ENCODE peak calls at places on chromosomes 2 and 18, in five cellular contexts. One of them, this sample, is unnamed.

GRCh38 chr2:220531216-220531615 is 903.8 kb downstream of the SLC4A3 start:
- DNase-seq in CD4-positive, alpha-beta T cell: no peak
- DNase-seq in activated CD4-positive, alpha-beta T cell treated with anti-CD3 and anti-CD28 coated beads, Interleukin-2, amount 50 U/mL, for 24 hours: no peak
- DNase-seq in GM19239: no peak
- DNase-seq in SJCRH30: no peak
- DNase-seq in this sample: no peak

GRCh38 chr2:152890746-152891145 is 172.3 kb downstream of the ARL6IP6 start:
- DNase-seq in CD4-positive, alpha-beta T cell: no peak
- DNase-seq in activated CD4-positive, alpha-beta T cell treated with anti-CD3 and anti-CD28 coated beads, Interleukin-2, amount 50 U/mL, for 24 hours: no peak
- DNase-seq in GM19239: no peak
- DNase-seq in SJCRH30: no peak
- DNase-seq in this sample: no peak

GRCh38 chr2:43133708-43134570 is 92.5 kb downstream of the ZFP36L2 start:
- DNase-seq in CD4-positive, alpha-beta T cell: peak
- DNase-seq in activated CD4-positive, alpha-beta T cell treated with anti-CD3 and anti-CD28 coated beads, Interleukin-2, amount 50 U/mL, for 24 hours: peak
- DNase-seq in GM19239: no peak
- DNase-seq in SJCRH30: no peak
- DNase-seq in this sample: no peak

GRCh38 chr2:83827618-83828017 is 631.5 kb downstream of the SUCLG1 start:
- DNase-seq in CD4-positive, alpha-beta T cell: no peak
- DNase-seq in activated CD4-positive, alpha-beta T cell treated with anti-CD3 and anti-CD28 coated beads, Interleukin-2, amount 50 U/mL, for 24 hours: no peak
- DNase-seq in GM19239: no peak
- DNase-seq in SJCRH30: no peak
- DNase-seq in this sample: no peak

GRCh38 chr2:170707821-170708795 is 7.0 kb upstream of the SP5 start:
- DNase-seq in CD4-positive, alpha-beta T cell: no peak
- DNase-seq in activated CD4-positive, alpha-beta T cell treated with anti-CD3 and anti-CD28 coated beads, Interleukin-2, amount 50 U/mL, for 24 hours: no peak
- DNase-seq in GM19239: no peak
- DNase-seq in SJCRH30: no peak
- DNase-seq in this sample: no peak

GRCh38 chr2:224754129-224754528 is 38.0 kb upstream of the CCDC195 start:
- DNase-seq in CD4-positive, alpha-beta T cell: no peak
- DNase-seq in activated CD4-positive, alpha-beta T cell treated with anti-CD3 and anti-CD28 coated beads, Interleukin-2, amount 50 U/mL, for 24 hours: no peak
- DNase-seq in GM19239: no peak
- DNase-seq in SJCRH30: no peak
- DNase-seq in this sample: no peak

GRCh38 chr2:217978536-217979150 is 24.2 kb downstream of the TNS1 start:
- DNase-seq in CD4-positive, alpha-beta T cell: no peak
- DNase-seq in activated CD4-positive, alpha-beta T cell treated with anti-CD3 and anti-CD28 coated beads, Interleukin-2, amount 50 U/mL, for 24 hours: no peak
- DNase-seq in GM19239: no peak
- DNase-seq in SJCRH30: no peak
- DNase-seq in this sample: no peak

GRCh38 chr2:10277293-10278028 is 25.2 kb upstream of the HPCAL1 start:
- DNase-seq in CD4-positive, alpha-beta T cell: no peak
- DNase-seq in activated CD4-positive, alpha-beta T cell treated with anti-CD3 and anti-CD28 coated beads, Interleukin-2, amount 50 U/mL, for 24 hours: no peak
- DNase-seq in GM19239: no peak
- DNase-seq in SJCRH30: no peak
- DNase-seq in this sample: no peak

GRCh38 chr2:70793450-70793849 is 3.0 kb upstream of the FIGLA start:
- DNase-seq in CD4-positive, alpha-beta T cell: no peak
- DNase-seq in activated CD4-positive, alpha-beta T cell treated with anti-CD3 and anti-CD28 coated beads, Interleukin-2, amount 50 U/mL, for 24 hours: no peak
- DNase-seq in GM19239: no peak
- DNase-seq in SJCRH30: no peak
- DNase-seq in this sample: no peak

GRCh38 chr2:73069855-73070650 is 1.5 kb downstream of the SFXN5 start:
- DNase-seq in CD4-positive, alpha-beta T cell: no peak
- DNase-seq in activated CD4-positive, alpha-beta T cell treated with anti-CD3 and anti-CD28 coated beads, Interleukin-2, amount 50 U/mL, for 24 hours: no peak
- DNase-seq in GM19239: no peak
- DNase-seq in SJCRH30: peak
- DNase-seq in this sample: no peak

GRCh38 chr2:183070942-183071844 is 7.4 kb upstream of the DUSP19 start:
- DNase-seq in CD4-positive, alpha-beta T cell: no peak
- DNase-seq in activated CD4-positive, alpha-beta T cell treated with anti-CD3 and anti-CD28 coated beads, Interleukin-2, amount 50 U/mL, for 24 hours: no peak
- DNase-seq in GM19239: no peak
- DNase-seq in SJCRH30: peak
- DNase-seq in this sample: peak

GRCh38 chr2:29245742-29246387 is 130.7 kb downstream of the CLIP4 start:
- DNase-seq in CD4-positive, alpha-beta T cell: no peak
- DNase-seq in activated CD4-positive, alpha-beta T cell treated with anti-CD3 and anti-CD28 coated beads, Interleukin-2, amount 50 U/mL, for 24 hours: no peak
- DNase-seq in GM19239: no peak
- DNase-seq in SJCRH30: peak
- DNase-seq in this sample: no peak

GRCh38 chr2:240818543-240819403 is 1.2 kb downstream of the KIF1A start:
- DNase-seq in CD4-positive, alpha-beta T cell: no peak
- DNase-seq in activated CD4-positive, alpha-beta T cell treated with anti-CD3 and anti-CD28 coated beads, Interleukin-2, amount 50 U/mL, for 24 hours: no peak
- DNase-seq in GM19239: no peak
- DNase-seq in SJCRH30: no peak
- DNase-seq in this sample: peak

GRCh38 chr2:98444436-98445166 is at the start of gene INPP4A:
- DNase-seq in CD4-positive, alpha-beta T cell: peak
- DNase-seq in activated CD4-positive, alpha-beta T cell treated with anti-CD3 and anti-CD28 coated beads, Interleukin-2, amount 50 U/mL, for 24 hours: peak
- DNase-seq in GM19239: peak
- DNase-seq in SJCRH30: peak
- DNase-seq in this sample: peak

GRCh38 chr18:6747646-6748045 is 18.1 kb downstream of the ARHGAP28 start:
- DNase-seq in CD4-positive, alpha-beta T cell: no peak
- DNase-seq in activated CD4-positive, alpha-beta T cell treated with anti-CD3 and anti-CD28 coated beads, Interleukin-2, amount 50 U/mL, for 24 hours: no peak
- DNase-seq in GM19239: no peak
- DNase-seq in SJCRH30: peak
- DNase-seq in this sample: no peak

GRCh38 chr2:3432067-3432466 is 52.6 kb downstream of the TRAPPC12 start:
- DNase-seq in CD4-positive, alpha-beta T cell: no peak
- DNase-seq in activated CD4-positive, alpha-beta T cell treated with anti-CD3 and anti-CD28 coated beads, Interleukin-2, amount 50 U/mL, for 24 hours: no peak
- DNase-seq in GM19239: no peak
- DNase-seq in SJCRH30: peak
- DNase-seq in this sample: no peak

GRCh38 chr2:178512491-178512890 is 32.2 kb downstream of the PLEKHA3 start:
- DNase-seq in CD4-positive, alpha-beta T cell: no peak
- DNase-seq in activated CD4-positive, alpha-beta T cell treated with anti-CD3 and anti-CD28 coated beads, Interleukin-2, amount 50 U/mL, for 24 hours: no peak
- DNase-seq in GM19239: no peak
- DNase-seq in SJCRH30: no peak
- DNase-seq in this sample: no peak

GRCh38 chr2:11481789-11482472 is 16.0 kb upstream of the E2F6 start:
- DNase-seq in CD4-positive, alpha-beta T cell: no peak
- DNase-seq in activated CD4-positive, alpha-beta T cell treated with anti-CD3 and anti-CD28 coated beads, Interleukin-2, amount 50 U/mL, for 24 hours: no peak
- DNase-seq in GM19239: no peak
- DNase-seq in SJCRH30: no peak
- DNase-seq in this sample: no peak

GRCh38 chr18:21763846-21764646 is 23.5 kb downstream of the MIB1 start:
- DNase-seq in CD4-positive, alpha-beta T cell: no peak
- DNase-seq in activated CD4-positive, alpha-beta T cell treated with anti-CD3 and anti-CD28 coated beads, Interleukin-2, amount 50 U/mL, for 24 hours: no peak
- DNase-seq in GM19239: no peak
- DNase-seq in SJCRH30: no peak
- DNase-seq in this sample: no peak

GRCh38 chr18:62388855-62389760 is 64.0 kb downstream of the TNFRSF11A start:
- DNase-seq in CD4-positive, alpha-beta T cell: no peak
- DNase-seq in activated CD4-positive, alpha-beta T cell treated with anti-CD3 and anti-CD28 coated beads, Interleukin-2, amount 50 U/mL, for 24 hours: no peak
- DNase-seq in GM19239: no peak
- DNase-seq in SJCRH30: no peak
- DNase-seq in this sample: no peak

GRCh38 chr2:101330253-101330921 is 21.9 kb upstream of the RNF149 start:
- DNase-seq in CD4-positive, alpha-beta T cell: peak
- DNase-seq in activated CD4-positive, alpha-beta T cell treated with anti-CD3 and anti-CD28 coated beads, Interleukin-2, amount 50 U/mL, for 24 hours: peak
- DNase-seq in GM19239: no peak
- DNase-seq in SJCRH30: peak
- DNase-seq in this sample: no peak

GRCh38 chr2:119028327-119029174 is 86.6 kb downstream of the MARCO start:
- DNase-seq in CD4-positive, alpha-beta T cell: no peak
- DNase-seq in activated CD4-positive, alpha-beta T cell treated with anti-CD3 and anti-CD28 coated beads, Interleukin-2, amount 50 U/mL, for 24 hours: no peak
- DNase-seq in GM19239: no peak
- DNase-seq in SJCRH30: peak
- DNase-seq in this sample: peak

GRCh38 chr2:24380687-24381271 is 20.4 kb upstream of the ITSN2 start:
- DNase-seq in CD4-positive, alpha-beta T cell: no peak
- DNase-seq in activated CD4-positive, alpha-beta T cell treated with anti-CD3 and anti-CD28 coated beads, Interleukin-2, amount 50 U/mL, for 24 hours: no peak
- DNase-seq in GM19239: no peak
- DNase-seq in SJCRH30: no peak
- DNase-seq in this sample: no peak

GRCh38 chr2:96824079-96824870 is 8.2 kb downstream of the CNNM3 start:
- DNase-seq in CD4-positive, alpha-beta T cell: no peak
- DNase-seq in activated CD4-positive, alpha-beta T cell treated with anti-CD3 and anti-CD28 coated beads, Interleukin-2, amount 50 U/mL, for 24 hours: no peak
- DNase-seq in GM19239: no peak
- DNase-seq in SJCRH30: no peak
- DNase-seq in this sample: no peak

GRCh38 chr18:75210274-75211001 is at the start of gene TSHZ1:
- DNase-seq in CD4-positive, alpha-beta T cell: peak
- DNase-seq in activated CD4-positive, alpha-beta T cell treated with anti-CD3 and anti-CD28 coated beads, Interleukin-2, amount 50 U/mL, for 24 hours: peak
- DNase-seq in GM19239: peak
- DNase-seq in SJCRH30: peak
- DNase-seq in this sample: no peak

GRCh38 chr18:23631746-23632145 is 31.0 kb downstream of the ANKRD29 start:
- DNase-seq in CD4-positive, alpha-beta T cell: no peak
- DNase-seq in activated CD4-positive, alpha-beta T cell treated with anti-CD3 and anti-CD28 coated beads, Interleukin-2, amount 50 U/mL, for 24 hours: no peak
- DNase-seq in GM19239: no peak
- DNase-seq in SJCRH30: no peak
- DNase-seq in this sample: no peak

GRCh38 chr2:42236911-42237310 is 67.8 kb downstream of the EML4 start:
- DNase-seq in CD4-positive, alpha-beta T cell: no peak
- DNase-seq in activated CD4-positive, alpha-beta T cell treated with anti-CD3 and anti-CD28 coated beads, Interleukin-2, amount 50 U/mL, for 24 hours: no peak
- DNase-seq in GM19239: no peak
- DNase-seq in SJCRH30: no peak
- DNase-seq in this sample: no peak

GRCh38 chr2:127560929-127561275 is 25.4 kb downstream of the MYO7B start:
- DNase-seq in CD4-positive, alpha-beta T cell: no peak
- DNase-seq in activated CD4-positive, alpha-beta T cell treated with anti-CD3 and anti-CD28 coated beads, Interleukin-2, amount 50 U/mL, for 24 hours: no peak
- DNase-seq in GM19239: no peak
- DNase-seq in SJCRH30: no peak
- DNase-seq in this sample: no peak

GRCh38 chr2:180599804-180600203 is 380.6 kb upstream of the UBE2E3 start:
- DNase-seq in CD4-positive, alpha-beta T cell: no peak
- DNase-seq in activated CD4-positive, alpha-beta T cell treated with anti-CD3 and anti-CD28 coated beads, Interleukin-2, amount 50 U/mL, for 24 hours: no peak
- DNase-seq in GM19239: no peak
- DNase-seq in SJCRH30: no peak
- DNase-seq in this sample: no peak

GRCh38 chr2:188132385-188132784 is 159.3 kb upstream of the GULP1 start:
- DNase-seq in CD4-positive, alpha-beta T cell: no peak
- DNase-seq in activated CD4-positive, alpha-beta T cell treated with anti-CD3 and anti-CD28 coated beads, Interleukin-2, amount 50 U/mL, for 24 hours: no peak
- DNase-seq in GM19239: no peak
- DNase-seq in SJCRH30: peak
- DNase-seq in this sample: no peak

GRCh38 chr18:9796933-9797549 is 88.7 kb upstream of the TXNDC2 start:
- DNase-seq in CD4-positive, alpha-beta T cell: no peak
- DNase-seq in activated CD4-positive, alpha-beta T cell treated with anti-CD3 and anti-CD28 coated beads, Interleukin-2, amount 50 U/mL, for 24 hours: no peak
- DNase-seq in GM19239: no peak
- DNase-seq in SJCRH30: peak
- DNase-seq in this sample: no peak

GRCh38 chr18:45014047-45014501 is 333.4 kb downstream of the SETBP1 start:
- DNase-seq in CD4-positive, alpha-beta T cell: no peak
- DNase-seq in activated CD4-positive, alpha-beta T cell treated with anti-CD3 and anti-CD28 coated beads, Interleukin-2, amount 50 U/mL, for 24 hours: no peak
- DNase-seq in GM19239: no peak
- DNase-seq in SJCRH30: peak
- DNase-seq in this sample: no peak

GRCh38 chr2:42210203-42210602 is 41.0 kb downstream of the EML4 start:
- DNase-seq in CD4-positive, alpha-beta T cell: no peak
- DNase-seq in activated CD4-positive, alpha-beta T cell treated with anti-CD3 and anti-CD28 coated beads, Interleukin-2, amount 50 U/mL, for 24 hours: no peak
- DNase-seq in GM19239: no peak
- DNase-seq in SJCRH30: no peak
- DNase-seq in this sample: no peak

GRCh38 chr2:151984424-151984823 is 114.4 kb downstream of the CACNB4 start:
- DNase-seq in CD4-positive, alpha-beta T cell: no peak
- DNase-seq in activated CD4-positive, alpha-beta T cell treated with anti-CD3 and anti-CD28 coated beads, Interleukin-2, amount 50 U/mL, for 24 hours: no peak
- DNase-seq in GM19239: no peak
- DNase-seq in SJCRH30: no peak
- DNase-seq in this sample: no peak

GRCh38 chr2:77818186-77818585 is 296.0 kb upstream of the LRRTM4 start:
- DNase-seq in CD4-positive, alpha-beta T cell: no peak
- DNase-seq in activated CD4-positive, alpha-beta T cell treated with anti-CD3 and anti-CD28 coated beads, Interleukin-2, amount 50 U/mL, for 24 hours: no peak
- DNase-seq in GM19239: no peak
- DNase-seq in SJCRH30: no peak
- DNase-seq in this sample: no peak

GRCh38 chr2:198100323-198100722 is 295.9 kb downstream of the PLCL1 start:
- DNase-seq in CD4-positive, alpha-beta T cell: no peak
- DNase-seq in activated CD4-positive, alpha-beta T cell treated with anti-CD3 and anti-CD28 coated beads, Interleukin-2, amount 50 U/mL, for 24 hours: no peak
- DNase-seq in GM19239: no peak
- DNase-seq in SJCRH30: no peak
- DNase-seq in this sample: no peak

GRCh38 chr2:217993817-217994459 is 8.9 kb downstream of the TNS1 start:
- DNase-seq in CD4-positive, alpha-beta T cell: peak
- DNase-seq in activated CD4-positive, alpha-beta T cell treated with anti-CD3 and anti-CD28 coated beads, Interleukin-2, amount 50 U/mL, for 24 hours: peak
- DNase-seq in GM19239: peak
- DNase-seq in SJCRH30: peak
- DNase-seq in this sample: peak

GRCh38 chr2:121345101-121345500 is 60.1 kb upstream of the TFCP2L1 start:
- DNase-seq in CD4-positive, alpha-beta T cell: no peak
- DNase-seq in activated CD4-positive, alpha-beta T cell treated with anti-CD3 and anti-CD28 coated beads, Interleukin-2, amount 50 U/mL, for 24 hours: no peak
- DNase-seq in GM19239: no peak
- DNase-seq in SJCRH30: no peak
- DNase-seq in this sample: no peak